ENCODE peak calls at places on chromosomes 2 and 18, in nine cellular contexts. One of them, this sample, is unnamed. For H3K4me1, the result is how much of the 10 kb centered on the place peaks cover.

GRCh38 chr2:231152800-231153557 is 28.1 kb upstream of the HTR2B start:
- DNase-seq in colonic mucosa: no peak
- DNase-seq in adipocyte: peak
- DNase-seq in GM12878: no peak
- DNase-seq in body of pancreas: no peak
- DNase-seq in heart right ventricle: no peak
- DNase-seq in endothelial cell of umbilical vein: no peak
- DNase-seq in stomach: no peak
- DNase-seq in astrocyte: peak
- DNase-seq in this sample: no peak

GRCh38 chr18:48059363-48060109 is 129.1 kb upstream of the SMAD2 start:
- DNase-seq in colonic mucosa: no peak
- DNase-seq in adipocyte: peak
- DNase-seq in GM12878: no peak
- DNase-seq in body of pancreas: no peak
- DNase-seq in heart right ventricle: no peak
- DNase-seq in endothelial cell of umbilical vein: no peak
- DNase-seq in stomach: no peak
- DNase-seq in astrocyte: no peak
- DNase-seq in this sample: no peak

GRCh38 chr2:164717000-164717597 is 95.8 kb upstream of the GRB14 start:
- DNase-seq in colonic mucosa: no peak
- DNase-seq in adipocyte: peak
- DNase-seq in GM12878: no peak
- DNase-seq in body of pancreas: no peak
- DNase-seq in heart right ventricle: no peak
- DNase-seq in endothelial cell of umbilical vein: peak
- DNase-seq in stomach: no peak
- DNase-seq in astrocyte: no peak
- DNase-seq in this sample: no peak

GRCh38 chr2:203859030-203859854 is 8.3 kb upstream of the CTLA4 start:
- DNase-seq in colonic mucosa: no peak
- DNase-seq in adipocyte: peak
- DNase-seq in GM12878: no peak
- DNase-seq in body of pancreas: no peak
- DNase-seq in heart right ventricle: no peak
- DNase-seq in endothelial cell of umbilical vein: no peak
- DNase-seq in stomach: no peak
- DNase-seq in astrocyte: no peak
- DNase-seq in this sample: no peak

GRCh38 chr2:147232225-147232669 is 612.6 kb upstream of the ACVR2A start:
- DNase-seq in colonic mucosa: no peak
- DNase-seq in adipocyte: no peak
- DNase-seq in GM12878: no peak
- DNase-seq in body of pancreas: no peak
- DNase-seq in heart right ventricle: no peak
- DNase-seq in endothelial cell of umbilical vein: no peak
- DNase-seq in stomach: no peak
- DNase-seq in astrocyte: no peak
- DNase-seq in this sample: no peak

GRCh38 chr2:180905002-180905401 is 75.4 kb upstream of the UBE2E3 start:
- DNase-seq in colonic mucosa: no peak
- DNase-seq in adipocyte: no peak
- DNase-seq in GM12878: no peak
- DNase-seq in body of pancreas: no peak
- DNase-seq in heart right ventricle: no peak
- DNase-seq in endothelial cell of umbilical vein: no peak
- DNase-seq in stomach: no peak
- DNase-seq in astrocyte: no peak
- DNase-seq in this sample: no peak

GRCh38 chr18:58106674-58107058 is 62.6 kb downstream of the NEDD4L start:
- DNase-seq in colonic mucosa: no peak
- DNase-seq in adipocyte: no peak
- DNase-seq in GM12878: no peak
- DNase-seq in body of pancreas: no peak
- DNase-seq in heart right ventricle: no peak
- DNase-seq in endothelial cell of umbilical vein: no peak
- DNase-seq in stomach: no peak
- DNase-seq in astrocyte: no peak
- DNase-seq in this sample: no peak

GRCh38 chr18:58965930-58966662 is 101.4 kb downstream of the ZNF532 start:
- DNase-seq in colonic mucosa: no peak
- DNase-seq in adipocyte: no peak
- DNase-seq in GM12878: no peak
- DNase-seq in body of pancreas: no peak
- DNase-seq in heart right ventricle: no peak
- DNase-seq in endothelial cell of umbilical vein: no peak
- DNase-seq in stomach: no peak
- DNase-seq in astrocyte: no peak
- DNase-seq in this sample: no peak

GRCh38 chr2:230955163-230955779 is 30.2 kb upstream of the GPR55 start:
- DNase-seq in colonic mucosa: no peak
- DNase-seq in adipocyte: no peak
- DNase-seq in GM12878: no peak
- DNase-seq in body of pancreas: no peak
- DNase-seq in heart right ventricle: no peak
- DNase-seq in endothelial cell of umbilical vein: no peak
- DNase-seq in stomach: no peak
- DNase-seq in astrocyte: no peak
- DNase-seq in this sample: no peak

GRCh38 chr18:46071615-46071893 is 506 bp downstream of the PSTPIP2 start:
- DNase-seq in colonic mucosa: no peak
- DNase-seq in adipocyte: no peak
- DNase-seq in GM12878: no peak
- DNase-seq in body of pancreas: no peak
- DNase-seq in heart right ventricle: no peak
- DNase-seq in endothelial cell of umbilical vein: no peak
- DNase-seq in stomach: no peak
- DNase-seq in astrocyte: no peak
- DNase-seq in this sample: no peak

GRCh38 chr2:195331124-195331523 is 325.9 kb upstream of the SLC39A10 start:
- DNase-seq in colonic mucosa: peak
- DNase-seq in adipocyte: no peak
- DNase-seq in GM12878: no peak
- DNase-seq in body of pancreas: no peak
- DNase-seq in heart right ventricle: no peak
- DNase-seq in endothelial cell of umbilical vein: no peak
- DNase-seq in stomach: no peak
- DNase-seq in astrocyte: no peak
- DNase-seq in this sample: no peak

GRCh38 chr2:7612969-7613368 is 695.8 kb downstream of the RNF144A start:
- DNase-seq in colonic mucosa: no peak
- DNase-seq in adipocyte: peak
- DNase-seq in GM12878: no peak
- DNase-seq in body of pancreas: no peak
- DNase-seq in heart right ventricle: no peak
- DNase-seq in endothelial cell of umbilical vein: no peak
- DNase-seq in stomach: no peak
- DNase-seq in astrocyte: peak
- DNase-seq in this sample: no peak

GRCh38 chr18:72673242-72673641 is 129.1 kb upstream of the CBLN2 start:
- DNase-seq in colonic mucosa: no peak
- DNase-seq in adipocyte: no peak
- DNase-seq in GM12878: no peak
- DNase-seq in body of pancreas: no peak
- DNase-seq in heart right ventricle: no peak
- DNase-seq in endothelial cell of umbilical vein: no peak
- DNase-seq in stomach: no peak
- DNase-seq in astrocyte: no peak
- DNase-seq in this sample: no peak

GRCh38 chr2:37489536-37489935 is 145.1 kb downstream of the QPCT start:
- DNase-seq in colonic mucosa: no peak
- DNase-seq in adipocyte: peak
- DNase-seq in GM12878: no peak
- DNase-seq in body of pancreas: no peak
- DNase-seq in heart right ventricle: no peak
- DNase-seq in endothelial cell of umbilical vein: no peak
- DNase-seq in stomach: no peak
- DNase-seq in astrocyte: no peak
- DNase-seq in this sample: no peak

GRCh38 chr2:196745711-196746110 is 53.8 kb downstream of the GTF3C3 start:
- DNase-seq in colonic mucosa: no peak
- DNase-seq in adipocyte: no peak
- DNase-seq in GM12878: no peak
- DNase-seq in body of pancreas: no peak
- DNase-seq in heart right ventricle: no peak
- DNase-seq in endothelial cell of umbilical vein: no peak
- DNase-seq in stomach: no peak
- DNase-seq in astrocyte: no peak
- DNase-seq in this sample: no peak

GRCh38 chr2:239268549-239268948 is 132.3 kb downstream of the HDAC4 start:
- DNase-seq in colonic mucosa: peak
- DNase-seq in adipocyte: no peak
- DNase-seq in GM12878: no peak
- DNase-seq in body of pancreas: no peak
- DNase-seq in heart right ventricle: no peak
- DNase-seq in endothelial cell of umbilical vein: no peak
- DNase-seq in stomach: peak
- DNase-seq in astrocyte: no peak
- DNase-seq in this sample: no peak

GRCh38 chr18:12599543-12599942 is 58.4 kb downstream of the SPIRE1 start:
- DNase-seq in colonic mucosa: no peak
- DNase-seq in adipocyte: no peak
- DNase-seq in GM12878: no peak
- DNase-seq in body of pancreas: no peak
- DNase-seq in heart right ventricle: no peak
- DNase-seq in endothelial cell of umbilical vein: no peak
- DNase-seq in stomach: no peak
- DNase-seq in astrocyte: no peak
- DNase-seq in this sample: no peak

GRCh38 chr18:25923193-25923592 is 167.2 kb downstream of the SS18 start:
- DNase-seq in colonic mucosa: no peak
- DNase-seq in adipocyte: no peak
- DNase-seq in GM12878: no peak
- DNase-seq in body of pancreas: no peak
- DNase-seq in heart right ventricle: no peak
- DNase-seq in endothelial cell of umbilical vein: no peak
- DNase-seq in stomach: no peak
- DNase-seq in astrocyte: no peak
- DNase-seq in this sample: no peak

GRCh38 chr2:233846387-233847247 is 7.7 kb downstream of the HJURP start:
- DNase-seq in colonic mucosa: no peak
- DNase-seq in adipocyte: no peak
- DNase-seq in GM12878: no peak
- DNase-seq in body of pancreas: no peak
- DNase-seq in heart right ventricle: no peak
- DNase-seq in endothelial cell of umbilical vein: no peak
- DNase-seq in stomach: peak
- DNase-seq in astrocyte: no peak
- DNase-seq in this sample: no peak

GRCh38 chr2:97701851-97702465 is 11.4 kb upstream of the ZAP70 start:
- DNase-seq in colonic mucosa: no peak
- DNase-seq in adipocyte: no peak
- DNase-seq in GM12878: no peak
- DNase-seq in body of pancreas: no peak
- DNase-seq in heart right ventricle: no peak
- DNase-seq in endothelial cell of umbilical vein: no peak
- DNase-seq in stomach: peak
- DNase-seq in astrocyte: no peak
- DNase-seq in this sample: no peak

GRCh38 chr2:60441791-60442190 is 111.7 kb downstream of the BCL11A start:
- DNase-seq in colonic mucosa: no peak
- DNase-seq in adipocyte: peak
- DNase-seq in GM12878: no peak
- DNase-seq in body of pancreas: no peak
- DNase-seq in heart right ventricle: no peak
- DNase-seq in endothelial cell of umbilical vein: no peak
- DNase-seq in stomach: no peak
- DNase-seq in astrocyte: no peak
- DNase-seq in this sample: no peak
- H3K4me1 ChIP-seq in colonic mucosa: under half
- H3K4me1 ChIP-seq in adipocyte: under half
- H3K4me1 ChIP-seq in GM12878: half or more
- H3K4me1 ChIP-seq in body of pancreas: under half
- H3K4me1 ChIP-seq in heart right ventricle: under half
- H3K4me1 ChIP-seq in endothelial cell of umbilical vein: under half
- H3K4me1 ChIP-seq in stomach: under half
- H3K4me1 ChIP-seq in astrocyte: under half
- H3K4me1 ChIP-seq in this sample: under half

GRCh38 chr2:235658371-235659174 is 164.7 kb downstream of the AGAP1 start:
- DNase-seq in colonic mucosa: no peak
- DNase-seq in adipocyte: no peak
- DNase-seq in GM12878: no peak
- DNase-seq in body of pancreas: no peak
- DNase-seq in heart right ventricle: no peak
- DNase-seq in endothelial cell of umbilical vein: peak
- DNase-seq in stomach: no peak
- DNase-seq in astrocyte: no peak
- DNase-seq in this sample: no peak
- H3K4me1 ChIP-seq in colonic mucosa: under half
- H3K4me1 ChIP-seq in adipocyte: under half
- H3K4me1 ChIP-seq in GM12878: under half
- H3K4me1 ChIP-seq in body of pancreas: under half
- H3K4me1 ChIP-seq in heart right ventricle: under half
- H3K4me1 ChIP-seq in endothelial cell of umbilical vein: under half
- H3K4me1 ChIP-seq in stomach: under half
- H3K4me1 ChIP-seq in astrocyte: under half
- H3K4me1 ChIP-seq in this sample: under half

DNA sequence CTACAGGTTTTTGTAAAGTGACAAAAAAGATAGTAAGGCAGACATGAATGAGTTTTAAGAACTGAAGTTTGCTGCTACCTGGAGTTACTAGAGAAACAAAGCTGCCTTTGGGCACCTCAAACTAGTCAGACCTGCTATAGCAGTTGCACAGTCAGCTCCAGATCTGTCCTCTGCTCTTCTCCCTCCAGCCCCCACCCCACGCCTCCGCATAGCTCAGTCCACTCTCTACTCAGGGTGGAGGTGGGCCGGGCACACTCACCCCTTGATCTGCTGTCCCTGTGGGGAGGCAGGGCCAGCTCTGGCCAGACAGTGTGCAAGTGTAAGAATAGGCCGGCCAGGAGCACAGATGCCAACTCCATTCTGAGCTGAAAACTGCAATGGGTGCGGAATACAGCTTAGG is 4.1 kb downstream of the SERTAD2 start:
- DNase-seq in colonic mucosa: peak
- DNase-seq in adipocyte: no peak
- DNase-seq in GM12878: no peak
- DNase-seq in body of pancreas: peak
- DNase-seq in heart right ventricle: peak
- DNase-seq in endothelial cell of umbilical vein: no peak
- DNase-seq in stomach: peak
- DNase-seq in astrocyte: no peak
- DNase-seq in this sample: peak
- H3K4me1 ChIP-seq in colonic mucosa: under half
- H3K4me1 ChIP-seq in adipocyte: half or more
- H3K4me1 ChIP-seq in GM12878: under half
- H3K4me1 ChIP-seq in body of pancreas: half or more
- H3K4me1 ChIP-seq in heart right ventricle: half or more
- H3K4me1 ChIP-seq in endothelial cell of umbilical vein: under half
- H3K4me1 ChIP-seq in stomach: under half
- H3K4me1 ChIP-seq in astrocyte: under half
- H3K4me1 ChIP-seq in this sample: under half

GRCh38 chr2:188307850-188308283 is 16.2 kb downstream of the GULP1 start:
- DNase-seq in colonic mucosa: no peak
- DNase-seq in adipocyte: no peak
- DNase-seq in GM12878: no peak
- DNase-seq in body of pancreas: no peak
- DNase-seq in heart right ventricle: no peak
- DNase-seq in endothelial cell of umbilical vein: peak
- DNase-seq in stomach: no peak
- DNase-seq in astrocyte: no peak
- DNase-seq in this sample: no peak
- H3K4me1 ChIP-seq in colonic mucosa: under half
- H3K4me1 ChIP-seq in adipocyte: under half
- H3K4me1 ChIP-seq in GM12878: under half
- H3K4me1 ChIP-seq in body of pancreas: under half
- H3K4me1 ChIP-seq in heart right ventricle: under half
- H3K4me1 ChIP-seq in endothelial cell of umbilical vein: half or more
- H3K4me1 ChIP-seq in stomach: under half
- H3K4me1 ChIP-seq in astrocyte: under half
- H3K4me1 ChIP-seq in this sample: under half